ENCODE peak calls at places on chromosomes 3 and 15, in seven cellular contexts. P is NCI-H2029 treated with DMSO at 0.1 percent for 48 hours; J is sigmoid colon; A is WERI-Rb-1; D is GOT3; S is stimulated activated naive CD8-positive, alpha-beta T cell treated with anti-CD3 and anti-CD28 coated beads, Interleukin-15, Interleukin-2, amounts not matched to agents 100 U/mL and 50 U/mL, for 24 hours; N is activated T-cell treated with anti-CD3 and anti-CD28 coated beads for 48 hours. E is an unnamed sample.

GRCh38 chr3:134922866-134923265 is 127.8 kb downstream of the EPHB1 start:
- DNase-seq in P (no peak), J (peak; percentile 42), A (no peak), D (no peak), S (no peak), N (no peak), E (peak; percentile 83)

GRCh38 chr3:13706451-13706850 is 157.5 kb downstream of the FBLN2 start:
- DNase-seq in P (no peak), J (peak; percentile 24), A (no peak), D (no peak), S (no peak), N (no peak), E (no peak)

GRCh38 chr3:136772709-136773108 is 20.5 kb upstream of the STAG1 start:
- DNase-seq in P (no peak), J (no peak), A (no peak), D (no peak), S (no peak), N (no peak), E (no peak)

GRCh38 chr3:28218917-28219198 is 22.6 kb upstream of the CMC1 start:
- DNase-seq in P (no peak), J (no peak), A (no peak), D (no peak), S (no peak), N (no peak), E (no peak)

GRCh38 chr3:134462236-134463059 is 23.3 kb downstream of the ANAPC13 start:
- DNase-seq in P (no peak), J (no peak), A (no peak), D (no peak), S (no peak), N (no peak), E (no peak)

GRCh38 chr15:101024709-101025108 is 105.6 kb downstream of the LRRK1 start:
- DNase-seq in P (no peak), J (peak; percentile 63), A (no peak), D (no peak), S (no peak), N (no peak), E (no peak)

GRCh38 chr3:149080011-149080698 is 6.2 kb downstream of the HLTF start:
- DNase-seq in P (no peak), J (no peak), A (no peak), D (no peak), S (no peak), N (no peak), E (peak; percentile 3)

GRCh38 chr3:117630469-117630868 is 920.9 kb downstream of the TUSC7 start:
- DNase-seq in P (no peak), J (no peak), A (no peak), D (no peak), S (no peak), N (no peak), E (no peak)

GRCh38 chr3:177145954-177146353 is 51.3 kb downstream of the TBL1XR1 start:
- DNase-seq in P (no peak), J (no peak), A (no peak), D (no peak), S (no peak), N (no peak), E (no peak)

GRCh38 chr3:138465451-138465850 is 31.0 kb downstream of the ESYT3 start:
- DNase-seq in P (no peak), J (no peak), A (no peak), D (no peak), S (no peak), N (no peak), E (no peak)

GRCh38 chr3:149258714-149259113 is 37.1 kb upstream of the CP start:
- DNase-seq in P (no peak), J (no peak), A (no peak), D (no peak), S (no peak), N (no peak), E (no peak)

GRCh38 chr15:44094776-44095175 is 100.3 kb downstream of the FRMD5 start:
- DNase-seq in P (no peak), J (no peak), A (no peak), D (no peak), S (no peak), N (no peak), E (no peak)

GRCh38 chr3:5218815-5219214 is 31.3 kb downstream of the EDEM1 start:
- DNase-seq in P (no peak), J (no peak), A (no peak), D (no peak), S (no peak), N (no peak), E (no peak)

GRCh38 chr3:110576962-110577361 is 494.7 kb upstream of the NECTIN3 start:
- DNase-seq in P (no peak), J (no peak), A (no peak), D (peak; percentile 17), S (no peak), N (no peak), E (no peak)

GRCh38 chr15:90000175-90000923 is 775 bp upstream of the ZNF710 start:
- DNase-seq in P (no peak), J (peak; percentile 72), A (no peak), D (no peak), S (peak; percentile 24), N (no peak), E (peak; percentile 92)

GRCh38 chr15:86316216-86316615 is 236.5 kb downstream of the AGBL1 start:
- DNase-seq in P (no peak), J (no peak), A (no peak), D (no peak), S (no peak), N (no peak), E (no peak)

GRCh38 chr3:95302044-95302443 is 1239.2 kb downstream of the NSUN3 start:
- DNase-seq in P (no peak), J (no peak), A (no peak), D (no peak), S (no peak), N (no peak), E (no peak)

GRCh38 chr3:46693897-46694235 is 387 bp upstream of the ALS2CL start:
- DNase-seq in P (no peak), J (no peak), A (no peak), D (no peak), S (peak; percentile 53), N (peak; percentile 34), E (no peak)

GRCh38 chr3:195451373-195452000 is 8.7 kb upstream of the ACAP2 start:
- DNase-seq in P (peak; percentile 43), J (no peak), A (no peak), D (no peak), S (no peak), N (no peak), E (peak; percentile 18)

GRCh38 chr3:189914799-189915198 is 205.9 kb downstream of the P3H2 start:
- DNase-seq in P (no peak), J (no peak), A (no peak), D (no peak), S (no peak), N (no peak), E (no peak)

E was measured in NCI-H524.